ENCODE peak calls at places on chromosomes 3 and 15, in six cellular contexts. L, D, E, Q, M and N are unnamed samples.

GRCh38 chr15:78061963-78062427 is 15.5 kb downstream of the TBC1D2B start:
- DNase-seq in L (no peak), D (no peak), E (peak), Q (no peak), M (no peak), N (no peak)

GRCh38 chr15:50718700-50719125 is 32.1 kb upstream of the TRPM7 start:
- DNase-seq in L (no peak), D (no peak), E (no peak), Q (no peak), M (no peak), N (no peak)

GRCh38 chr3:170804095-170804494 is 65.9 kb downstream of the RPL22L1 start:
- DNase-seq in L (no peak), D (no peak), E (peak), Q (no peak), M (no peak), N (no peak)

GRCh38 chr3:18222686-18223085 is 202.5 kb downstream of the SATB1 start:
- DNase-seq in L (peak), D (no peak), E (no peak), Q (no peak), M (no peak), N (no peak)

GRCh38 chr15:72058590-72058989 is 59.4 kb downstream of the MYO9A start:
- DNase-seq in L (no peak), D (no peak), E (no peak), Q (no peak), M (no peak), N (no peak)

GRCh38 chr15:77034620-77035467 is 36.1 kb downstream of the TSPAN3 start:
- DNase-seq in L (peak), D (peak), E (no peak), Q (no peak), M (peak), N (peak)

GRCh38 chr3:88141458-88142083 is 8.2 kb upstream of the C3orf38 start:
- DNase-seq in L (no peak), D (no peak), E (peak), Q (no peak), M (no peak), N (no peak)

GRCh38 chr3:99967796-99968195 is 146.5 kb downstream of the FILIP1L start:
- DNase-seq in L (no peak), D (no peak), E (peak), Q (no peak), M (no peak), N (no peak)

GRCh38 chr3:41808152-41808551 is 153.8 kb downstream of the ULK4 start:
- DNase-seq in L (no peak), D (no peak), E (peak), Q (peak), M (no peak), N (no peak)

GRCh38 chr3:14425574-14426304 is 23.3 kb downstream of the SLC6A6 start:
- DNase-seq in L (no peak), D (no peak), E (no peak), Q (no peak), M (no peak), N (no peak)

GRCh38 chr3:177589921-177590336 is 392.6 kb upstream of the TBL1XR1 start:
- DNase-seq in L (peak), D (no peak), E (peak), Q (peak), M (no peak), N (no peak)

GRCh38 chr15:40407343-40407990 is 1.9 kb downstream of the IVD start:
- DNase-seq in L (no peak), D (no peak), E (no peak), Q (no peak), M (no peak), N (no peak)

GRCh38 chr3:112639451-112640332 is 1.3 kb downstream of the CCDC80 start:
- DNase-seq in L (no peak), D (no peak), E (no peak), Q (no peak), M (no peak), N (no peak)
- H3K4me3 ChIP-seq in L (no peak), D (no peak), E (peak), Q (peak), M (peak), N (peak)

DNA sequence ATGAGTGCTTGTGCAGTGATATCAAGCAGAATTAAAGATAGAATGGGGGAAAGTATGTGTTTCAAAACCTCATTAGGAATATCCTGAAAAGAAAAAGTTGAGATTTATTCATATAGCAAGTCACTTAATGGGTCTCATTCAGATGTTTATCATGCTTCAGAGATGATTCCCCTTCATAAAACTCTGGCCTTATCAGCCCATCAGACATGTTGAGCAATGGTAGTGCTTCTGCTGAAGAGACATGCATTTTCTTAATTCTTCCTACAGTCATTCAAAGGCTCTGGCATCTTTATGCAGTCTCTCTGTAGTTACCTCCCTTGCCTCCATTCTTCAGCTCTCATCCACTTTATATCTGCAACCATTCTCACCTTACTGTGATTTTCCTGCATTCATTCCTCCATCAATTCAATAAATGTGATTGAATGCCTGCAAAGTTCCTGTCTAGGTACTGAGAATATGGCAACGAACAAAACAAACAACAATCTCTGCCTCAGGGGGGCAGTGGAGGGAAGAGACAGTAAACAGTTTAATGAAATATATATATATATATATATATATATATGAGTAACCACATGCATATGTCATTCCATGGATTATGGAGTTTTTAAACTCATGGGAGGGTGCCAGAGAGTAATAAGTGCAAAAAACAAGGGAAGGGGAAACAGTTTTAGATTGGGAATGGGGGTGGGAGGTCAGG is 138.5 kb downstream of the NECTIN3 start:
- DNase-seq in L (no peak), D (no peak), E (peak), Q (no peak), M (no peak), N (no peak)
- TF ChIP-seq CTCF in L (peak), D (no peak), E (peak), Q (peak), M (no peak), N (no peak)

DNA sequence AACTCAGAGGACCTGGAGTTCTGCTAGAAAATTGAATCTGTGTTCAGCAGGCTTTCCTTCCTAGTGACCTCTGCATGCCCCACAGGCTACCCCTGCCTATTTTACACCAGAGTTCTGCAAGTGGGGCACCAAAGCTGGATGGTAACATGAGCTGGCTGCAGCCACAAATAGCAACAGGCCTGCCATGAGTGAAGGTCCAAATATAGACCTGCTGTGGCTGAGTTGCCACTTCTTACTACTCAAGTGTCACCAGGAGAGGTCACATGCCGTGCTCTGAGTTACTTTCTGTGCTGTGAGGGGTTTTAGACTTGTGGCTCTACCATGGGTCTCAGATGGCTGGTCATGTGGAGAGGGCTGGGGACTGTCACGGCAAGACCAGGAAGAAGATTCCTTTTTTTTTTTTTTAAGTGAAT is at the start of gene FSD2:
- DNase-seq in L (no peak), D (no peak), E (no peak), Q (no peak), M (peak), N (no peak)
- H3K27ac ChIP-seq in L (no peak), D (no peak), E (no peak), Q (no peak), M (peak), N (no peak)

GRCh38 chr3:74787008-74787407 is 172.5 kb upstream of the CNTN3 start:
- DNase-seq in L (peak), D (no peak), E (no peak), Q (no peak), M (no peak), N (no peak)
- H3K4me3 ChIP-seq in L (no peak), D (no peak), E (no peak), Q (no peak), M (no peak), N (no peak)

GRCh38 chr3:45617430-45618080 is 23.0 kb downstream of the LIMD1 start:
- DNase-seq in L (no peak), D (no peak), E (no peak), Q (no peak), M (no peak), N (no peak)

GRCh38 chr3:45613781-45614180 is 19.2 kb downstream of the LIMD1 start:
- DNase-seq in L (no peak), D (no peak), E (no peak), Q (no peak), M (no peak), N (no peak)

GRCh38 chr3:45616158-45616557 is 21.6 kb downstream of the LIMD1 start:
- DNase-seq in L (no peak), D (no peak), E (no peak), Q (no peak), M (no peak), N (no peak)

GRCh38 chr3:45612918-45613602 is 18.5 kb downstream of the LIMD1 start:
- DNase-seq in L (no peak), D (no peak), E (peak), Q (no peak), M (no peak), N (no peak)

GRCh38 chr3:45618081-45618509 is 23.5 kb downstream of the LIMD1 start:
- DNase-seq in L (no peak), D (no peak), E (peak), Q (no peak), M (no peak), N (no peak)
- TF ChIP-seq CTCF in L (no peak), D (no peak), E (no peak), Q (no peak), M (no peak), N (no peak)

GRCh38 chr15:63232943-63233342 is 43.5 kb downstream of the RAB8B start:
- DNase-seq in L (no peak), D (no peak), E (peak), Q (no peak), M (no peak), N (no peak)
- H3K27ac ChIP-seq in L (no peak), D (no peak), E (no peak), Q (no peak), M (no peak), N (no peak)

GRCh38 chr15:67828969-67829646 is 3.8 kb downstream of the SKOR1 start:
- DNase-seq in L (peak), D (no peak), E (no peak), Q (no peak), M (no peak), N (no peak)

GRCh38 chr15:67826717-67827560 is 1.6 kb downstream of the SKOR1 start:
- DNase-seq in L (peak), D (peak), E (no peak), Q (no peak), M (no peak), N (no peak)

GRCh38 chr15:67829647-67830504 is 4.6 kb downstream of the SKOR1 start:
- DNase-seq in L (peak), D (no peak), E (no peak), Q (no peak), M (no peak), N (no peak)

GRCh38 chr15:67827561-67828378 is 2.5 kb downstream of the SKOR1 start:
- DNase-seq in L (peak), D (peak), E (no peak), Q (no peak), M (no peak), N (no peak)

DNA sequence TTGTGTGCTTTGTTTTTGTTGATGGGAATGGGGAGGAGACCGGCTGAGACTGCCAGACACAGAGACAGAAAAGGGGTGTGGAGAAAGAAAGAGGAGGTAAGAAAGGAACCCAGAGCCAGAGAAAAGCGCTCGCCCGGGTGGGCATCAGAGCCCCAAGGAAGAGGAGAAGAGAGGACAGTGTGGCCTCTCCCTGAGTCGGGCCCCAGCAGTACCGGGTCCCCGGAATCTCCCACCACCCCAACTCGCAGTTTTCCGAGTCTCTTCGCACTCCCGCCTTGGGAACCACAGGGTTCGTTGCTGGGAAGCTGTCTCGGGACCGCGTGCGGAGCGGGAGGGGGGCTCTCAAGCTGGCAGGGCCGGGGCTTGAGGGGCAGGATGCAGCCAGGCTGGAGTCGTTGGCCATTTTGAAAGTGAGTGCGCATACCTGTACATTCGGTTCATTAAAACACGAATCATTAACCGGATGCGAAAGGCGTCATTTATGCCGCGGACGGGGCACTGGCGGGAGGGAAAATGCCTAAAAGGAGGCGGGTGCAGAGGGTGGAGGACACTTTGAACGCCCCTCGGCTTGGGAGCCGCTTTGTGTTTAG is 3.2 kb downstream of the SKOR1 start:
- DNase-seq in L (peak), D (peak), E (no peak), Q (no peak), M (no peak), N (no peak)
- H3K4me3 ChIP-seq in L (peak), D (no peak), E (no peak), Q (no peak), M (peak), N (peak)

DNA sequence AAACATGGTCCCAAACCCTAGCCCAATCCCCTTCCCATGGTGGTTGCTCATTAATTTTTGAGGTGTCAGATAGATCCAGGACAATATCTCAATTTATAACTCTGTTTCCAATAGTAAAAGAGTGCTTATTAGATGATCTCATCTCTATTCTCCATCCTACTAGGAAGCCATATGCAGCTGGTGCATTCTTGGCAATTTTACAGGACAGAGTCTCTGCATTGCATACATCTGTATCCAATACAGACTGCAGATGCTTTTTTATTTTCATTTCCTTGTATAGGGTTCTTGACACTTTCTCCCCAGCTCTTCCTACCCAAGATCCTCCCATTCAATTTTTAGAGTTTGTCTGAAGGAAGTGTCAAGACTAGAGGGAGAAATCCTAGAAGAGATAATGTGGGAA is 194.8 kb upstream of the DPH6 start:
- DNase-seq in L (no peak), D (no peak), E (peak), Q (peak), M (no peak), N (no peak)
- TF ChIP-seq CTCF in L (no peak), D (no peak), E (no peak), Q (no peak), M (no peak), N (no peak)

GRCh38 chr15:79494963-79495362 is 62.8 kb downstream of the MINAR1 start:
- DNase-seq in L (no peak), D (no peak), E (no peak), Q (no peak), M (no peak), N (no peak)

GRCh38 chr15:79492065-79492464 is 59.9 kb downstream of the MINAR1 start:
- DNase-seq in L (no peak), D (no peak), E (no peak), Q (no peak), M (no peak), N (no peak)

GRCh38 chr15:79495716-79496115 is 63.6 kb downstream of the MINAR1 start:
- DNase-seq in L (no peak), D (no peak), E (no peak), Q (no peak), M (no peak), N (no peak)

GRCh38 chr15:79496838-79497237 is 64.7 kb downstream of the MINAR1 start:
- DNase-seq in L (no peak), D (no peak), E (no peak), Q (no peak), M (no peak), N (no peak)

DNA sequence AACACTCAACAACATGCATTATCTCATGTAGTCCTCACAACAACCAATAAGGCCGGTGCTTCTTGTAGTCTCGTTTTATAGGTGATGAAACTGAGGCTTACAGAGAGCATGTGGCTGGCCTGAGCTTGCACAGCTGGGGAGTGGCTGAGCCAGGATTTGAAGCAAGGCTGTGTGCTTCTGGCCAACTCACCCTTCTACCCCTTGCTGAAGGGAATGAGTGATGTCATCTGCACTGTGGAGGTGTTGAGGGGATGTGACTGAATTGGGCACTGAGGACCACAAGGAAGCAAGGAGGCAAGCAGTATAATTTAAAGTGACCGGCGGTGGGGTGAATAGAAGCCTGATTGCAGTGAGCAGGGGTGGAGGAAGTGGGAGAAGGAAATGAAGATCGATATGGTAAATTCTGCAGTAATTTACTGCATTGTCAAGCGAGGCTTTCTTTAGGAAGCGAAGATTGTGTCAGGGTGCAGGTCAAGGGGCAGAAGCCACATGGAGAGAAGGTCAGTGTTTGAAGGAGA is 62.3 kb downstream of the MINAR1 start:
- DNase-seq in L (no peak), D (no peak), E (no peak), Q (no peak), M (no peak), N (no peak)
- H3K27ac ChIP-seq in L (no peak), D (no peak), E (no peak), Q (no peak), M (no peak), N (no peak)

DNA sequence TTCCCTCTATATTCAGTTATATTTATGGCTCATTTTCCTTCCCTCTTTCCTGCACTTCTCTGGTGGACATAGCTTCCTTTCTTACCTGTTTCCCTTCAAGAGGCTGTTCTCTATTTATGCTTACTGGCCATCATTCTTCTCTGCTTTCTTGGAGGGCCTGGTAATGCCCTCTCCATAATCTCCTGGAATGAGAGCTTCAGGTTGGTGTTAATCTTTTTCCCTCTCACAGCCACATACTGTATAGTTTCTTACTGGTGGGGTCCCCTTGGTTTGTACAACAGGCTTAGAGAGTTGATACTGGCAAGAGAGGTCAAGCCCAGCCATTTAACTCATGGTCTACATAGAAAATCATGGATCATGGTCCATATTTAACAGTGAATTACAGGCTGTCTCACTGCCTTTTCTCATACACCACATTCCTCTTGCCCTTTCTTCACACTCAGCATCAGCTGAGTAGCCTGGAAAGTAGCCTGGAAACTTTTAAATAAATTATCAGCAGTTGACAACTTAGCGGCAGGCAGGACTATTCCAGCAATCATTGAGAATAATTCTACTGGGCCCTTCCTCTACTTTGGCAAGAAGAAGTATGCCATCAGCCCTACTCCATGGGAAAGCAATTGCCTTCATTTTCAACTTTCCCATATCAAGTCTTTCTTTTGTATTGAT is 38.0 kb upstream of the DPH6 start:
- DNase-seq in L (no peak), D (no peak), E (peak), Q (no peak), M (no peak), N (no peak)
- H3K4me3 ChIP-seq in L (no peak), D (no peak), E (no peak), Q (no peak), M (no peak), N (no peak)